ENCODE peak calls at places on chromosomes 12 and 14, in seven cellular contexts. O, D, T, Y, Q, Z and V are unnamed samples.

GRCh38 chr12:67535176-67535575 is 113.4 kb upstream of the DYRK2 start:
- DNase-seq in Q (no peak), O (no peak), Y (no peak), Z (no peak), D (no peak), T (no peak), V (no peak)

GRCh38 chr14:90624228-90624627 is 192.0 kb downstream of the TTC7B start:
- DNase-seq in Q (peak; percentile 42), Y (peak; percentile 59), Z (no peak), D (no peak), T (no peak), O (peak; percentile 30), V (no peak)

GRCh38 chr12:20507711-20508110 is 139.4 kb downstream of the PDE3A start:
- DNase-seq in D (no peak), Q (no peak), O (no peak), Y (peak; percentile 72), Z (no peak), T (no peak), V (no peak)

GRCh38 chr14:55846852-55847471 is 267.0 kb downstream of the KTN1 start:
- DNase-seq in D (peak; percentile 86), Q (no peak), O (no peak), T (no peak), Y (peak; percentile 70), Z (no peak), V (no peak)

GRCh38 chr12:26833692-26834168 is 736 bp upstream of the ITPR2 start:
- DNase-seq in Q (no peak), Y (peak; percentile 34), Z (peak; percentile 21), O (peak; percentile 37), T (no peak), D (peak; percentile 86), V (peak; percentile 32)

GRCh38 chr14:21025374-21026151 is 702 bp upstream of the NDRG2 start:
- DNase-seq in D (peak; percentile 93), T (no peak), Q (no peak), Y (no peak), O (peak; percentile 93), Z (peak; percentile 63), V (no peak)

GRCh38 chr12:117875652-117876491 is 92.9 kb downstream of the KSR2 start:
- DNase-seq in O (peak; percentile 14), D (no peak), Q (no peak), T (no peak), Y (peak; percentile 16), Z (peak; percentile 24), V (no peak)

GRCh38 chr12:53380797-53381738 is 1.1 kb downstream of the SP1 start:
- DNase-seq in D (no peak), Z (no peak), Q (no peak), O (no peak), T (no peak), Y (peak; percentile 70), V (no peak)

GRCh38 chr14:70827366-70828151 is 18.2 kb upstream of the MAP3K9 start:
- DNase-seq in T (no peak), O (no peak), D (peak; percentile 5), Z (no peak), Y (peak; percentile 11), Q (no peak), V (no peak)

GRCh38 chr12:122102331-122102730 is 23.8 kb downstream of the MLXIP start:
- DNase-seq in D (no peak), T (no peak), Y (peak; percentile 59), O (no peak), Z (no peak), Q (no peak), V (no peak)

GRCh38 chr14:55274760-55275159 is 3.5 kb downstream of the FBXO34 start:
- DNase-seq in Z (no peak), Y (peak; percentile 57), O (no peak), T (no peak), D (no peak), Q (no peak), V (no peak)

GRCh38 chr12:132836803-132837331 is 8.2 kb upstream of the GOLGA3 start:
- DNase-seq in O (no peak), Z (no peak), Y (no peak), Q (no peak), T (no peak), D (no peak), V (no peak)

GRCh38 chr12:57554453-57554852 is 4.6 kb downstream of the KIF5A start:
- DNase-seq in Q (no peak), O (no peak), T (no peak), Z (no peak), Y (no peak), D (no peak), V (no peak)

GRCh38 chr14:77498120-77498979 is at the start of gene ISM2:
- DNase-seq in Y (peak; percentile 19), T (no peak), Q (no peak), Z (peak; percentile 80), D (no peak), O (peak; percentile 31), V (peak; percentile 45)

GRCh38 chr12:45260854-45261253 is 45.0 kb downstream of the ANO6 start:
- DNase-seq in D (no peak), Q (no peak), Z (no peak), O (no peak), T (no peak), Y (no peak), V (no peak)

GRCh38 chr12:45254254-45254653 is 38.4 kb downstream of the ANO6 start:
- DNase-seq in O (no peak), D (no peak), Y (no peak), Q (no peak), T (no peak), Z (no peak), V (no peak)

GRCh38 chr12:45260481-45260824 is 44.6 kb downstream of the ANO6 start:
- DNase-seq in T (no peak), D (no peak), Z (no peak), O (no peak), Q (no peak), Y (no peak), V (no peak)

GRCh38 chr12:45259732-45260480 is 44.0 kb downstream of the ANO6 start:
- DNase-seq in D (no peak), Y (peak; percentile 41), Z (no peak), Q (no peak), O (no peak), T (no peak), V (no peak)

GRCh38 chr12:45257185-45257585 is 41.3 kb downstream of the ANO6 start:
- DNase-seq in D (no peak), O (no peak), Y (no peak), T (no peak), Z (no peak), Q (no peak), V (no peak)
- TF ChIP-seq CTCF in D (no peak), O (no peak), Y (no peak), T (no peak), Z (no peak), Q (no peak), V (no peak)

DNA sequence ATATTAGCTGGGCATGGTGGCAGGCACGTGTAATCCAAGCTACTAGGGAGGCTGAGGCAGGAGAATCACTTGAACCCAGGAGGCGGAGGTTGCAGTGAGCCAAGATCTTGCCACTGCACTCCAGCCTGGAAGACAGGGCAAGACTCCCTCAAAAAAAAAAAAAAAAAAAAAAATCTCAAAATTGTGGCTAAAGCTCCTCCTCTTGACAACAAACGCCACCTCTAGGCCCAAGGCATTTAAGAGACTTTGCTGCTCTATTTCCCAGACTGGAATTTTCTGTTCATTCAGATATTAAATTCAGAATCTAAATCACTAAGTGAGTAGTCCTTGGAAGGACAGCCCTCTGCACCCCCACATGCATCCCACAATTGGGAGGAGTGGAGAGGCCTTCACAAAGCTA is 1.4 kb downstream of the ZFYVE1 start:
- DNase-seq in D (no peak), Q (no peak), Y (peak; percentile 43), O (no peak), T (no peak), Z (no peak), V (no peak)
- H3K4me3 ChIP-seq in D (no peak overlapping the region), Q (no peak overlapping the region), Y (peak overlapping the region; percentile 81), O (peak overlapping the region; percentile 63), T (peak overlapping the region; percentile 81), Z (no peak overlapping the region), V (no peak overlapping the region)

GRCh38 chr14:63766616-63767015 is 38.8 kb upstream of the SGPP1 start:
- DNase-seq in Q (no peak), Z (no peak), O (no peak), Y (no peak), D (no peak), T (no peak), V (no peak)

GRCh38 chr14:63761356-63762117 is 33.7 kb upstream of the SGPP1 start:
- DNase-seq in Z (no peak), Q (no peak), O (no peak), Y (no peak), T (no peak), D (no peak), V (no peak)

GRCh38 chr14:63760014-63760413 is 32.1 kb upstream of the SGPP1 start:
- DNase-seq in Q (no peak), T (no peak), Y (no peak), D (no peak), O (no peak), Z (no peak), V (no peak)

GRCh38 chr14:63764103-63764502 is 36.2 kb upstream of the SGPP1 start:
- DNase-seq in Y (no peak), O (no peak), D (no peak), T (no peak), Q (no peak), Z (no peak), V (no peak)

GRCh38 chr14:63764620-63765139 is 36.8 kb upstream of the SGPP1 start:
- DNase-seq in Q (no peak), Y (no peak), D (no peak), T (no peak), Z (no peak), O (no peak), V (no peak)
- TF ChIP-seq CTCF in Q (no peak), Y (no peak), D (no peak), T (no peak), Z (no peak), O (no peak), V (no peak)

GRCh38 chr14:68673464-68673863 is 119.4 kb downstream of the ZFP36L1 start:
- DNase-seq in Y (no peak), O (no peak), D (no peak), Q (no peak), T (no peak), Z (no peak), V (no peak)
- H3K4me3 ChIP-seq in Y (no peak overlapping the region), O (no peak overlapping the region), D (no peak overlapping the region), Q (no peak overlapping the region), T (no peak overlapping the region), Z (no peak overlapping the region), V (no peak overlapping the region)